ENCODE peak calls at places on chromosomes 6 and 20, in five cellular contexts. I is Panc1; T is tibial artery; K is CD8-positive, alpha-beta T cell; G is dorsolateral prefrontal cortex. W is an unnamed sample.
A peak's percentile ranks its signal among the peaks of the same experiment; 100 is the strongest.

GRCh38 chr20:21342656-21343345 is 39.7 kb downstream of the XRN2 start:
- DNase-seq in T (no peak), G (no peak), I (no peak), K (no peak), W (no peak)

GRCh38 chr20:18588554-18589043 is 745 bp downstream of the DTD1 start:
- DNase-seq in G (no peak), I (no peak), K (no peak), T (no peak), W (no peak)

GRCh38 chr20:32336918-32337347 is 21.2 kb upstream of the ASXL1 start:
- DNase-seq in K (no peak), T (no peak), G (no peak), I (peak; percentile 51), W (no peak)

GRCh38 chr20:34562643-34563042 is 4.1 kb downstream of the MAP1LC3A start:
- DNase-seq in T (no peak), G (no peak), I (no peak), K (no peak), W (no peak)

GRCh38 chr20:45727044-45727443 is 4.9 kb downstream of the SPINT4 start:
- DNase-seq in G (no peak), K (no peak), T (no peak), I (no peak), W (no peak)

GRCh38 chr20:3616250-3616649 is 46.9 kb downstream of the GFRA4 start:
- DNase-seq in K (no peak), G (no peak), T (no peak), I (no peak), W (no peak)

GRCh38 chr20:36604952-36605308 is 649 bp upstream of the RAB5IF start:
- DNase-seq in I (no peak), T (peak; percentile 71), K (no peak), G (peak; percentile 32), W (no peak)

GRCh38 chr20:32918296-32918695 is 59.6 kb downstream of the EFCAB8 start:
- DNase-seq in T (no peak), K (no peak), G (no peak), I (no peak), W (no peak)

GRCh38 chr20:10636326-10636818 is 37.4 kb downstream of the JAG1 start:
- DNase-seq in G (no peak), T (no peak), I (no peak), K (no peak), W (no peak)

GRCh38 chr6:162313922-162314660 is 413.5 kb downstream of the PRKN start:
- DNase-seq in K (no peak), T (no peak), G (no peak), I (no peak), W (no peak)

GRCh38 chr20:36808317-36809257 is 35.0 kb upstream of the DSN1 start:
- DNase-seq in K (peak; percentile 80), I (no peak), G (no peak), T (no peak), W (no peak)

GRCh38 chr6:29792123-29793035 is 35.2 kb upstream of the HLA-G start:
- DNase-seq in T (peak; percentile 77), K (peak; percentile 84), G (peak; percentile 33), I (no peak), W (no peak)

GRCh38 chr6:163263196-163263595 is 151.3 kb upstream of the QKI start:
- DNase-seq in I (no peak), T (no peak), K (no peak), G (peak; percentile 73), W (peak; percentile 67)

GRCh38 chr6:163671355-163671754 is 256.8 kb downstream of the QKI start:
- DNase-seq in G (no peak), K (no peak), I (no peak), T (no peak), W (no peak)

GRCh38 chr20:37699202-37699601 is 5.4 kb downstream of the CTNNBL1 start:
- DNase-seq in I (no peak), T (no peak), G (no peak), K (no peak), W (no peak)

GRCh38 chr6:13216236-13216933 is 112.0 kb downstream of the TBC1D7 start:
- DNase-seq in G (no peak), K (no peak), T (no peak), I (no peak), W (no peak)

GRCh38 chr6:14092301-14092700 is 25.3 kb upstream of the CD83 start:
- DNase-seq in K (no peak), G (no peak), T (no peak), I (no peak), W (no peak)

GRCh38 chr20:54163402-54163801 is 10.4 kb downstream of the CYP24A1 start:
- DNase-seq in G (no peak), T (no peak), K (no peak), I (no peak), W (no peak)

GRCh38 chr6:149127212-149127611 is 190.3 kb upstream of the TAB2 start:
- DNase-seq in K (no peak), T (no peak), I (no peak), G (no peak), W (no peak)

GRCh38 chr6:77131426-77131825 is 331.9 kb downstream of the HTR1B start:
- DNase-seq in K (no peak), I (no peak), T (no peak), G (no peak), W (no peak)

GRCh38 chr6:81890846-81891245 is 138.4 kb upstream of the TENT5A start:
- DNase-seq in I (no peak), T (no peak), K (no peak), G (no peak), W (no peak)

GRCh38 chr6:168136622-168137021 is 57.6 kb upstream of the FRMD1 start:
- DNase-seq in I (no peak), K (no peak), T (no peak), G (no peak), W (no peak)

GRCh38 chr6:136341967-136342366 is 52.3 kb upstream of the BCLAF1 start:
- DNase-seq in I (peak; percentile 17), K (no peak), G (no peak), T (no peak), W (no peak)

GRCh38 chr6:88422831-88423230 is 256.7 kb upstream of the CNR1 start:
- DNase-seq in I (no peak), G (no peak), T (no peak), K (no peak), W (no peak)
- H3K27ac ChIP-seq in I (no peak overlapping the region), G (no peak overlapping the region), T (no peak overlapping the region), K (no peak overlapping the region), W (no peak overlapping the region)

GRCh38 chr6:30887901-30888300 is 3.6 kb downstream of the DDR1 start:
- DNase-seq in K (no peak), T (no peak), G (no peak), I (no peak), W (no peak)

GRCh38 chr6:30884521-30885480 is 482 bp downstream of the DDR1 start:
- DNase-seq in G (peak; percentile 51), I (no peak), K (peak; percentile 55), T (peak; percentile 81), W (peak; percentile 63)

GRCh38 chr6:30885481-30885998 is 1.2 kb downstream of the DDR1 start:
- DNase-seq in K (no peak), T (peak; percentile 62), G (no peak), I (no peak), W (peak; percentile 71)

GRCh38 chr6:30886897-30887255 is 2.6 kb downstream of the DDR1 start:
- DNase-seq in T (peak; percentile 12), K (no peak), G (no peak), I (no peak), W (no peak)

GRCh38 chr6:30885999-30886896 is 1.9 kb downstream of the DDR1 start:
- DNase-seq in I (no peak), K (peak; percentile 59), G (peak; percentile 79), T (peak; percentile 77), W (peak; percentile 92)
- H3K4me3 ChIP-seq in I (peak overlapping the region; percentile 62), K (peak overlapping the region; percentile 55), G (peak overlapping the region; percentile 87), T (peak overlapping the region; percentile 88), W (peak overlapping the region; percentile 92)

DNA sequence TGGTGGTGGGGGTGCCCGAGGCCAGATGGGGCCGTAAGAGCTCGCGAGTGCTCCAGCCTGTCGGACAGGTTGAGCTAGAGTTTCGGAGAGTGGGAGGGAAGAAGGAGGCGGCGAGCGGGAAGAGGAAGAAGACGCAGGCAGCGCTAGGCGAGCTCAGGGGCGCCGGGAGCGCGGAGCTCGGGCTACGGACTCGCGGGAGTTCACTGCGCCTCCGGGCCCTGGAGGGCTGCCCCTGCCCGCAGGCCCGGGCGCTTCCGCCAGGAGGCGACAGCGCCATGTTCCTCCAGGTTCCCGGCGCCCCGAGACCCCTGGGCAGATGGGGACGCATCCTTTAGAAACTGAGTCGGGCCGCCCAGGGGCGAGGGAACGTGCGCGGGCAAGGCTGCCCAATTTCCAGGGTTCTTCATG is 984 bp downstream of the TFAP2C start:
- DNase-seq in K (no peak), T (no peak), G (no peak), I (no peak), W (no peak)
- TF ChIP-seq CTCF in K (no peak), T (no peak), G (peak; percentile 29), I (peak; percentile 88), W (no peak)

GRCh38 chr6:19472168-19472567 is 365.0 kb upstream of the ID4 start:
- DNase-seq in K (no peak), I (peak; percentile 54), T (no peak), G (no peak), W (no peak)
- H3K27ac ChIP-seq in K (no peak overlapping the region), I (no peak overlapping the region), T (no peak overlapping the region), G (no peak overlapping the region), W (no peak overlapping the region)

GRCh38 chr6:166951670-166952060 is 4.7 kb downstream of the RNASET2 start:
- DNase-seq in T (no peak), G (no peak), K (no peak), I (no peak), W (no peak)

GRCh38 chr6:166950443-166950821 is 5.9 kb downstream of the RNASET2 start:
- DNase-seq in G (no peak), I (no peak), K (no peak), T (no peak), W (no peak)

GRCh38 chr6:166952567-166953464 is 3.5 kb downstream of the RNASET2 start:
- DNase-seq in T (no peak), G (no peak), K (no peak), I (no peak), W (no peak)

GRCh38 chr6:166954118-166954713 is 2.1 kb downstream of the RNASET2 start:
- DNase-seq in K (no peak), T (no peak), G (no peak), I (no peak), W (no peak)

DNA sequence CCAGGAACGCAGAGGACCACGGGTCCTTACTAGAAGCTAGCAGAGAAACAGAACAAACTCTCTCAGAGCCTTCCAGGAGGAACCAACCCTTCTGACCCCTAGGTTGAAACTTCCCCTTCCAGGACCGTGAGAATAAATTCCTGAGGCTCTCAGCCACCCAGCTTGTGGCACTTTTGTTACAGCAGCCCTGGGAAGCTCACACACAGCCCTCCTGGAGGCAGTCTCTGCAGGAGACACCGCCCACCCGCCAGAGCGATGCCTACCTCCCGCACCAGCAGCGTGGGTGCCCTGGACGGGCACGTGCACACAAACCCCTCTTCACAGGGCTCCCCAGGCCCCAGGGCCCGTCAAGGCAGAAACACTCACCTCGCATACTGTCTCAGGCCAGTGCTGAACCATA is 4.2 kb downstream of the RNASET2 start:
- DNase-seq in G (no peak), I (no peak), T (no peak), K (no peak), W (no peak)
- H3K4me3 ChIP-seq in G (peak overlapping the region; percentile 89), I (no peak overlapping the region), T (no peak overlapping the region), K (no peak overlapping the region), W (no peak overlapping the region)

GRCh38 chr20:6074145-6074561 is 20.3 kb upstream of the LRRN4 start:
- DNase-seq in T (no peak), G (no peak), K (no peak), I (no peak), W (no peak)
- TF ChIP-seq CTCF in T (no peak), G (no peak), K (no peak), I (peak; percentile 44), W (no peak)

GRCh38 chr20:39318911-39319310 is 356.8 kb downstream of the DHX35 start:
- DNase-seq in K (no peak), T (no peak), G (no peak), I (no peak), W (no peak)
- H3K27ac ChIP-seq in K (no peak overlapping the region), T (no peak overlapping the region), G (no peak overlapping the region), I (no peak overlapping the region), W (no peak overlapping the region)

W was measured in gastrocnemius medialis.